ENCODE peak calls at places on chromosomes 13 and 19, in five cellular contexts. A is HFFc6, S is stomach, O is mammary epithelial cell, Z is pancreas. N is an unnamed sample.

GRCh38 chr13:94324409-94325147 is 154.9 kb downstream of the DCT start:
- DNase-seq in A (no peak), S (no peak), Z (no peak), O (no peak), N (no peak)

GRCh38 chr19:28018499-28018898 is 1194.5 kb downstream of the UQCRFS1 start:
- DNase-seq in A (no peak), Z (no peak), O (no peak), S (no peak), N (no peak)

GRCh38 chr13:25633108-25633507 is 261.3 kb downstream of the ATP8A2 start:
- DNase-seq in S (no peak), A (no peak), Z (no peak), O (no peak), N (no peak)

GRCh38 chr13:51806571-51806970 is 2.6 kb upstream of the DHRS12 start:
- DNase-seq in S (peak), A (peak), Z (peak), O (no peak), N (no peak)

GRCh38 chr19:36837525-36837901 is 674 bp downstream of the ZNF790 start:
- DNase-seq in S (no peak), A (no peak), O (peak), Z (no peak), N (no peak)

GRCh38 chr13:94233401-94233800 is 246.1 kb downstream of the DCT start:
- DNase-seq in S (no peak), O (peak), A (peak), Z (no peak), N (no peak)

GRCh38 chr13:40993987-40994386 is 25.1 kb downstream of the ELF1 start:
- DNase-seq in Z (peak), O (peak), A (no peak), S (peak), N (peak)

GRCh38 chr19:2010135-2010668 is 5.3 kb downstream of the BTBD2 start:
- DNase-seq in O (no peak), S (no peak), Z (no peak), A (no peak), N (no peak)

GRCh38 chr19:29945433-29945832 is 3.4 kb downstream of the URI1 start:
- DNase-seq in S (no peak), Z (no peak), O (no peak), A (no peak), N (no peak)

GRCh38 chr13:111489301-111489700 is 168.9 kb downstream of the TEX29 start:
- DNase-seq in Z (no peak), S (peak), O (no peak), A (no peak), N (no peak)

GRCh38 chr19:6464070-6464873 is at the start of gene CRB3:
- DNase-seq in A (no peak), S (peak), O (peak), Z (peak), N (peak)

GRCh38 chr13:113990321-113990837 is 16.5 kb upstream of the C13orf46 start:
- DNase-seq in O (no peak), Z (no peak), A (no peak), S (peak), N (no peak)

GRCh38 chr19:14023404-14024235 is 4.3 kb upstream of the RLN3 start:
- DNase-seq in Z (peak), S (peak), O (peak), A (no peak), N (peak)

GRCh38 chr13:52001120-52001731 is 10.0 kb downstream of the ATP7B start:
- DNase-seq in Z (no peak), O (no peak), S (no peak), A (peak), N (no peak)

GRCh38 chr13:107867701-107868661 is 347.4 kb downstream of the LIG4 start:
- DNase-seq in O (peak), S (peak), A (no peak), Z (peak), N (peak)
- TF ChIP-seq CTCF in O (peak), S (no peak), A (no peak), Z (peak), N (no peak)

DNA sequence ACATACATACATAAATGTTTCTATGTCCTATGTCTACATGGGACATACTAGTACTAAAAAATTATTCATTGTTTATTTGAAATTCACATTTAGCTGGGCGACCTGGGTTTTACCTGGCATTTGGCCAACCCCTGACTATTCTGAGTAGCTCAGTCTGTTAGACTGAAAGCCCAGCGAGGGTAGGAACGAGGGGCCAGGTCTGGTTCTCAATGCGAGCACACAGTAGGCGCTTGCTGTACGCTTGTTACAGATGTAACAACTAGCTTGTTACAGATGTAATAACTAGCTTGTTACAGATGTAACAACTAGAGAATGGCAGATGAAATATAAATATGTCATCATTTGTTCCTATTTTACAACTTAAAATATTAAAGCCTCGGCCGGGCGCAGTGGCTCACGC is 920 bp upstream of the ANO8 start:
- DNase-seq in O (no peak), A (no peak), Z (no peak), S (no peak), N (no peak)
- TF ChIP-seq CTCF in O (no peak), A (no peak), Z (no peak), S (no peak), N (no peak)

DNA sequence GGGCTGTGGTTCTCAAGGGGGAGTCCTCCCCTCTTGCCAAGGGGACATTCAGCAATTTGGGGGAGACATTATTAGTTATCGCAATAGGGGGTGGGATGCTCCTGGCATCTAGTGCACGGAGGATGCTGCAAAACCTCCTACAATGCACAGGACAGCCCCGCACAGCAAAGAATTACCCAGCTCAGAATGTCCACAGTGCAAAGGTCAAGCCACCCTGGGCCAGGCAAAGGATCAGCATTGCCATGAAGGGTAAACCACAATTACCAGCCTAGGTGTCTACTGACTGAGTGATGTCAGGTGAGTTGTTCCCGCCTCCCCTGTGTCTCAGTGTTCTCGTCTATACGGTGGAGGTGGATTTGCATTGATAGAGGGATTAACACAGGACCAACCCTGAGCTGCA is 2.4 kb upstream of the METTL21C start:
- DNase-seq in Z (no peak), O (no peak), A (no peak), S (no peak), N (no peak)
- TF ChIP-seq CTCF in Z (no peak), O (no peak), A (no peak), S (no peak), N (no peak)

DNA sequence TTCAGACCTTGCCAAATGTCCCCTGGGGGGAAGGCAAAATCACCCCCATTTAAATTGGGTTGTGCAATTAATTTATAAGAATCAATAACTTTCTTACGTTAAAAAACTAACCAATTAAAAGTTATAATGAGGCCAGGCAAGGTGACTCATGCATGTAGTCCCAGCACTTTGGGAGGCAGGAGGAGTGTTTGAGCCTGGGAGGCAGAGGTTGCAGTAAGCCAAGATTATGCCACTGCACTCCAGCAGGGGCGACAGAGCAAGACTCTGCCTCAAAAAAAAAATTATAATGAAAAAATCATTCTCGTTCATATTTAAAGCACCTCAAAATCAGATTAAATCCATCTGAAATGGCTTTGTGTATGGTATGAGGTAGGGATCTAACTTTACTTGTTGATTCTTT is 18.4 kb upstream of the SIGLEC14 start:
- DNase-seq in Z (no peak), A (peak), S (no peak), O (peak), N (peak)
- TF ChIP-seq CTCF in Z (no peak), A (peak), S (no peak), O (peak), N (peak)

DNA sequence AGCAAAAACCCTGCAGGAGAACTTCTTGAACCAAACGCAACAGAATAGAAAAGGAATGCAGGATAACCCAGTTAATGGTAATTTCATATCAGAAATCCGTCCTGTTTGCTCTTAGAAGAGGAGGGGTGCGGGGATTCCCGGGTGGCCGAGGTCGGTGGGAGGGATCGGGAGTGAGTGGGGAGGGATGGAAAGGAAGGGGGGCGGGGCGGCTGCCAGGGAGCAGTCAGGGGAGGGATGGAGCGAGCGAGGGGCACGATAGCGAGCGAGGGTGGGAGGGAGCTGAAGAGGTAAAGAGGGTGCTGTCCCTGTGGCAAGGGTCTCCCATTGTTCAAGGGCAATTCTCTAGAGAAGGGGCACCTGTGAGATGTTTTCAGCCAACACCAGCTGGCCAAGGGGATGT is 26.5 kb downstream of the CD177 start:
- DNase-seq in S (no peak), O (no peak), A (no peak), Z (no peak), N (no peak)
- TF ChIP-seq CTCF in S (no peak), O (no peak), A (no peak), Z (no peak), N (no peak)

DNA sequence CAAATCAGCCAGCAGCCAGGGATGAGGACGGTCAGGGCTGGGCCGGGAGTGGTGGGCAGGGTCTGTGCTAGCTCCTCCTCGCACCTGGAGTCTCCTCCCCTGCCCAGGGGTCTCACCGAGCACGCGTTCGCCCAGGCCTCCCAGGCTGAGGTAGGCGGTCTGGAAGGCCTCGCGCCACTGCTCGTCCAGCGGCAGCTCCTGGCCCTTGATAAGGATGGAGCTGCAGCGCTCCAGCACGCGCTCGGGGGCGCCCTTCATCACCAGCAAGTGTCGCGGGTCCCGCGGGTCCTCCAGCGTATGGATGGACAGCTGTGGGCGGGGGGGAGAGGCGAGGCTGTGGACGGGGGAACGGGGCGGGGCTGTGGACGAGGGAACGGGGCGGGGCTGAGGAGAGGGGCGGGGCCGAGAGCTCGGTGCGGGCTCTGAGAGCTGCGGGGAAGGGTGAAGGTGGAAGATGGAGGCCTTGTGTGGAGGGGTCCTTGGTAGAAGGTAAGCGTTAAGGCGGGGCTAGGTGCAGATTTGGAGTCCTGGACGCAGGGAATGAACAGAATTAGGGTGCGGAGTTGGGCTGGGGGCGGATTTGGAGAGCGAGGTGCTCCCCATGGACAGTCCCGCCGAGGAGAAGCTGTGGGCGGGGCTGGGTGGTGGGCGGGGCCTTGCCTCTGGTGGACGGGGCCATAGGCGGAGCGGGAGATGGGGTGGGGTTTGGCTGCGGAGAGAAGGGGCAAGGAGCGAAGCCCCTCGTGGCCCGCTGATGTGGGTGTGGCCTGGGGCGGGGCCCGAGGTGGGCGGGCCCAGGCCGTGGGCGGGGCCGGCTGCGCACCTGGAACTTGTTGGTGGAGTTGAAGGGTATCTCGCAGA is 5.7 kb downstream of the ATP4A start:
- DNase-seq in A (no peak), Z (peak), S (peak), O (peak), N (peak)
- TF ChIP-seq CTCF in A (no peak), Z (no peak), S (no peak), O (no peak), N (no peak)

GRCh38 chr19:38384209-38385027 is 3.4 kb downstream of the GGN start:
- DNase-seq in Z (no peak), O (peak), S (no peak), A (no peak), N (no peak)
- TF ChIP-seq CTCF in Z (no peak), O (no peak), S (no peak), A (peak), N (peak)